ENCODE peak calls at places on chromosome 6, in eight cellular contexts. E is suprapubic skin, B is neural crest cell, A is NCI-H1417, T is T-helper 2 cell, D is SW 1271, U is progenitor cell of endocrine pancreas, X is T-helper 1 cell. Q is an unnamed sample.

GRCh38 chr6:142944126-142945066 is 580 bp downstream of the HIVEP2 start:
- DNase-seq in E (peak), B (peak), A (peak), T (peak), D (peak), U (peak), X (peak), Q (no peak)

GRCh38 chr6:36911946-36912555 is 26.3 kb downstream of the C6orf89 start:
- DNase-seq in E (no peak), B (no peak), A (no peak), T (no peak), D (no peak), U (no peak), X (peak), Q (no peak)

GRCh38 chr6:129184808-129185366 is 301.9 kb downstream of the LAMA2 start:
- DNase-seq in E (no peak), B (no peak), A (no peak), T (no peak), D (no peak), U (no peak), X (no peak), Q (no peak)

GRCh38 chr6:125212377-125212776 is 58.8 kb downstream of the TPD52L1 start:
- DNase-seq in E (no peak), B (no peak), A (no peak), T (no peak), D (no peak), U (no peak), X (no peak), Q (no peak)

GRCh38 chr6:30885999-30886896 is 1.9 kb downstream of the DDR1 start:
- DNase-seq in E (peak), B (peak), A (peak), T (no peak), D (peak), U (no peak), X (no peak), Q (no peak)

GRCh38 chr6:108127826-108128225 is 38.0 kb upstream of the NR2E1 start:
- DNase-seq in E (no peak), B (no peak), A (no peak), T (no peak), D (peak), U (no peak), X (no peak), Q (no peak)

GRCh38 chr6:2237001-2237400 is 8.4 kb downstream of the GMDS start:
- DNase-seq in E (no peak), B (no peak), A (no peak), T (no peak), D (no peak), U (no peak), X (no peak), Q (peak)

GRCh38 chr6:3749991-3750323 is 1.6 kb downstream of the PXDC1 start:
- DNase-seq in E (peak), B (no peak), A (no peak), T (no peak), D (peak), U (no peak), X (no peak), Q (no peak)

GRCh38 chr6:33903579-33903978 is 99.8 kb upstream of the MLN start:
- DNase-seq in E (no peak), B (no peak), A (no peak), T (no peak), D (no peak), U (no peak), X (no peak), Q (no peak)

GRCh38 chr6:56752009-56752408 is 109.3 kb upstream of the DST start:
- DNase-seq in E (no peak), B (no peak), A (no peak), T (no peak), D (peak), U (no peak), X (no peak), Q (no peak)

GRCh38 chr6:91082311-91082803 is 495.5 kb upstream of the MAP3K7 start:
- DNase-seq in E (no peak), B (no peak), A (no peak), T (no peak), D (no peak), U (no peak), X (no peak), Q (no peak)

Q was measured in pulmonary artery endothelial cell.